ENCODE peak calls at places on chromosome 12, in seven cellular contexts. One of them, this sample, is unnamed.

GRCh38 chr12:47705571-47706425 is at the start of gene RPAP3:
- DNase-seq in progenitor cell of endocrine pancreas: peak
- DNase-seq in ascending aorta: peak
- DNase-seq in esophagus squamous epithelium: peak
- DNase-seq in A549: peak
- DNase-seq in HepG2: peak
- DNase-seq in mesothelial cell of epicardium: peak
- DNase-seq in this sample: peak

GRCh38 chr12:76310110-76310509 is 38.1 kb downstream of the BBS10 start:
- DNase-seq in progenitor cell of endocrine pancreas: no peak
- DNase-seq in ascending aorta: no peak
- DNase-seq in esophagus squamous epithelium: no peak
- DNase-seq in A549: peak
- DNase-seq in HepG2: no peak
- DNase-seq in mesothelial cell of epicardium: no peak
- DNase-seq in this sample: no peak

GRCh38 chr12:75526655-75527511 is 15.5 kb upstream of the KRR1 start:
- DNase-seq in progenitor cell of endocrine pancreas: no peak
- DNase-seq in ascending aorta: no peak
- DNase-seq in esophagus squamous epithelium: no peak
- DNase-seq in A549: peak
- DNase-seq in HepG2: peak
- DNase-seq in mesothelial cell of epicardium: no peak
- DNase-seq in this sample: no peak

GRCh38 chr12:116202940-116203339 is 74.6 kb downstream of the MED13L start:
- DNase-seq in progenitor cell of endocrine pancreas: no peak
- DNase-seq in ascending aorta: no peak
- DNase-seq in esophagus squamous epithelium: no peak
- DNase-seq in A549: no peak
- DNase-seq in HepG2: no peak
- DNase-seq in mesothelial cell of epicardium: no peak
- DNase-seq in this sample: no peak

GRCh38 chr12:88362439-88362838 is 217.8 kb downstream of the KITLG start:
- DNase-seq in progenitor cell of endocrine pancreas: no peak
- DNase-seq in ascending aorta: no peak
- DNase-seq in esophagus squamous epithelium: no peak
- DNase-seq in A549: no peak
- DNase-seq in HepG2: no peak
- DNase-seq in mesothelial cell of epicardium: no peak
- DNase-seq in this sample: no peak

GRCh38 chr12:51415931-51416330 is 8.7 kb upstream of the SLC4A8 start:
- DNase-seq in progenitor cell of endocrine pancreas: no peak
- DNase-seq in ascending aorta: no peak
- DNase-seq in esophagus squamous epithelium: no peak
- DNase-seq in A549: no peak
- DNase-seq in HepG2: no peak
- DNase-seq in mesothelial cell of epicardium: no peak
- DNase-seq in this sample: no peak

GRCh38 chr12:47458273-47458672 is 247.6 kb downstream of the RPAP3 start:
- DNase-seq in progenitor cell of endocrine pancreas: no peak
- DNase-seq in ascending aorta: no peak
- DNase-seq in esophagus squamous epithelium: no peak
- DNase-seq in A549: peak
- DNase-seq in HepG2: peak
- DNase-seq in mesothelial cell of epicardium: no peak
- DNase-seq in this sample: no peak

GRCh38 chr12:120110550-120111501 is 5.7 kb downstream of the RAB35 start:
- DNase-seq in progenitor cell of endocrine pancreas: no peak
- DNase-seq in ascending aorta: peak
- DNase-seq in esophagus squamous epithelium: peak
- DNase-seq in A549: no peak
- DNase-seq in HepG2: no peak
- DNase-seq in mesothelial cell of epicardium: no peak
- DNase-seq in this sample: peak

GRCh38 chr12:103930787-103931536 is 752 bp downstream of the HSP90B1 start:
- DNase-seq in progenitor cell of endocrine pancreas: no peak
- DNase-seq in ascending aorta: no peak
- DNase-seq in esophagus squamous epithelium: no peak
- DNase-seq in A549: no peak
- DNase-seq in HepG2: peak
- DNase-seq in mesothelial cell of epicardium: no peak
- DNase-seq in this sample: peak

GRCh38 chr12:20154060-20154459 is 214.3 kb upstream of the PDE3A start:
- DNase-seq in progenitor cell of endocrine pancreas: no peak
- DNase-seq in ascending aorta: no peak
- DNase-seq in esophagus squamous epithelium: no peak
- DNase-seq in A549: no peak
- DNase-seq in HepG2: no peak
- DNase-seq in mesothelial cell of epicardium: no peak
- DNase-seq in this sample: no peak

GRCh38 chr12:20946732-20947131 is 136.2 kb downstream of the SLCO1B3 start:
- DNase-seq in progenitor cell of endocrine pancreas: no peak
- DNase-seq in ascending aorta: no peak
- DNase-seq in esophagus squamous epithelium: no peak
- DNase-seq in A549: no peak
- DNase-seq in HepG2: peak
- DNase-seq in mesothelial cell of epicardium: no peak
- DNase-seq in this sample: no peak

GRCh38 chr12:103901518-103902173 is 28.6 kb upstream of the HSP90B1 start:
- DNase-seq in progenitor cell of endocrine pancreas: no peak
- DNase-seq in ascending aorta: no peak
- DNase-seq in esophagus squamous epithelium: no peak
- DNase-seq in A549: no peak
- DNase-seq in HepG2: no peak
- DNase-seq in mesothelial cell of epicardium: no peak
- DNase-seq in this sample: no peak

GRCh38 chr12:128269108-128269713 is 2.2 kb downstream of the TMEM132C start:
- DNase-seq in progenitor cell of endocrine pancreas: no peak
- DNase-seq in ascending aorta: no peak
- DNase-seq in esophagus squamous epithelium: no peak
- DNase-seq in A549: no peak
- DNase-seq in HepG2: no peak
- DNase-seq in mesothelial cell of epicardium: no peak
- DNase-seq in this sample: no peak

GRCh38 chr12:12835378-12836145 is 22.4 kb downstream of the DDX47 start:
- DNase-seq in progenitor cell of endocrine pancreas: no peak
- DNase-seq in ascending aorta: no peak
- DNase-seq in esophagus squamous epithelium: no peak
- DNase-seq in A549: peak
- DNase-seq in HepG2: no peak
- DNase-seq in mesothelial cell of epicardium: no peak
- DNase-seq in this sample: no peak

GRCh38 chr12:86134571-86134970 is 121.6 kb downstream of the MGAT4C start:
- DNase-seq in progenitor cell of endocrine pancreas: no peak
- DNase-seq in ascending aorta: no peak
- DNase-seq in esophagus squamous epithelium: no peak
- DNase-seq in A549: no peak
- DNase-seq in HepG2: no peak
- DNase-seq in mesothelial cell of epicardium: no peak
- DNase-seq in this sample: no peak

GRCh38 chr12:72285861-72286260 is 13.7 kb downstream of the TRHDE start:
- DNase-seq in progenitor cell of endocrine pancreas: no peak
- DNase-seq in ascending aorta: no peak
- DNase-seq in esophagus squamous epithelium: no peak
- DNase-seq in A549: no peak
- DNase-seq in HepG2: no peak
- DNase-seq in mesothelial cell of epicardium: no peak
- DNase-seq in this sample: no peak

DNA sequence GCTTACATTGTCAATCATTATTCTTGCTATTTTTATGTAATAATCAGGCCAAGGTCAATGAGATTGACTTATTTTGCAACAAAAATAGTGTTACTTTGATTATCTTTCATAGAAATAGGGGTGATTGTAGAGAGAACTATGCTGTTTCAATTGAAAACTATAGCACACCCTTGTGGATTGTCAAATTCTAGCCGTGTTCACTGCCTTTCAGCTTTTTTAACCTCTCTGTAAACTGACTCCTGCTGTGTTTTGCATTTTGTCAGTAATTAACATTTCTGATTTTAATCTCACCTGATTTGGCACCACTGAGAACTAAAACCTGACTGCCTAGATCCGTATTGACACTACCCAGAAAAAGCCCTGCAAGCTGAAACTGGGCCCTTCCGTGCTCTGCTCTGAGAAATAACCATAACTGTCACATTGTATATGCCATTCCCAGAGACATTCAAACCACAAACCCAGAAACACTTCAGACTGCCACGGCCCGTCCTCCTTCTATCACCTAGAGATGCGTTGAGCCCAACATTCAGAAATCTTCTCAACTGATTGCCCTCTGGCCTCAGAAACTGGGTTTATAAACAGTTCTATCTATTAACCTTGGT is 26.6 kb upstream of the ETV6 start:
- DNase-seq in progenitor cell of endocrine pancreas: no peak
- DNase-seq in ascending aorta: no peak
- DNase-seq in esophagus squamous epithelium: no peak
- DNase-seq in A549: no peak
- DNase-seq in HepG2: no peak
- DNase-seq in mesothelial cell of epicardium: no peak
- DNase-seq in this sample: no peak
- TF ChIP-seq CTCF in progenitor cell of endocrine pancreas: peak
- TF ChIP-seq CTCF in ascending aorta: no peak
- TF ChIP-seq CTCF in esophagus squamous epithelium: peak
- TF ChIP-seq CTCF in A549: no peak
- TF ChIP-seq CTCF in HepG2: peak
- TF ChIP-seq CTCF in mesothelial cell of epicardium: no peak
- TF ChIP-seq CTCF in this sample: no peak

GRCh38 chr12:65106948-65107347 is 14.2 kb downstream of the WIF1 start:
- DNase-seq in progenitor cell of endocrine pancreas: no peak
- DNase-seq in ascending aorta: no peak
- DNase-seq in esophagus squamous epithelium: no peak
- DNase-seq in A549: peak
- DNase-seq in HepG2: no peak
- DNase-seq in mesothelial cell of epicardium: no peak
- DNase-seq in this sample: no peak
- TF ChIP-seq CTCF in progenitor cell of endocrine pancreas: peak
- TF ChIP-seq CTCF in ascending aorta: no peak
- TF ChIP-seq CTCF in esophagus squamous epithelium: peak
- TF ChIP-seq CTCF in A549: peak
- TF ChIP-seq CTCF in HepG2: peak
- TF ChIP-seq CTCF in mesothelial cell of epicardium: no peak
- TF ChIP-seq CTCF in this sample: no peak

DNA sequence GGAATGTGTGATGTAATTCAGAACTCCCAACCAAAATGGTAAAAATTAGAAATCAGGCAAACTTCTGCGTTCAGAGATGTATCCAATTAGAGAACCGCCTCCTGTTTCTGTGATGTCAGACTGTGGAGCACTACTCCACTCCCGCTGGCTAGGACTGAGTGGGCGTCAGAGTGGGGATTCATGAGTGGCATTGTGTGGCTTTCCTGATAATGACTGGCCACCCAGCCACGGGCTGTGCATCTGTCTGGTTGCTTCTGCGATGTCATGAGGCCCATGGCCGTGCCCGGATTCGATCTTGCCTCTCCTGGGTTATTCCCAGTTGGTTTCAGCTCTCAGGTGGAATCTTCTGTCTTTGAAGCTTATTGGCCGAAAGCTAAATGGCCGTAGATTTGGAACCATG is 87.1 kb upstream of the KCNA1 start:
- DNase-seq in progenitor cell of endocrine pancreas: no peak
- DNase-seq in ascending aorta: no peak
- DNase-seq in esophagus squamous epithelium: no peak
- DNase-seq in A549: no peak
- DNase-seq in HepG2: no peak
- DNase-seq in mesothelial cell of epicardium: no peak
- DNase-seq in this sample: no peak
- TF ChIP-seq CTCF in progenitor cell of endocrine pancreas: no peak
- TF ChIP-seq CTCF in ascending aorta: no peak
- TF ChIP-seq CTCF in esophagus squamous epithelium: no peak
- TF ChIP-seq CTCF in A549: no peak
- TF ChIP-seq CTCF in HepG2: no peak
- TF ChIP-seq CTCF in mesothelial cell of epicardium: no peak
- TF ChIP-seq CTCF in this sample: no peak

DNA sequence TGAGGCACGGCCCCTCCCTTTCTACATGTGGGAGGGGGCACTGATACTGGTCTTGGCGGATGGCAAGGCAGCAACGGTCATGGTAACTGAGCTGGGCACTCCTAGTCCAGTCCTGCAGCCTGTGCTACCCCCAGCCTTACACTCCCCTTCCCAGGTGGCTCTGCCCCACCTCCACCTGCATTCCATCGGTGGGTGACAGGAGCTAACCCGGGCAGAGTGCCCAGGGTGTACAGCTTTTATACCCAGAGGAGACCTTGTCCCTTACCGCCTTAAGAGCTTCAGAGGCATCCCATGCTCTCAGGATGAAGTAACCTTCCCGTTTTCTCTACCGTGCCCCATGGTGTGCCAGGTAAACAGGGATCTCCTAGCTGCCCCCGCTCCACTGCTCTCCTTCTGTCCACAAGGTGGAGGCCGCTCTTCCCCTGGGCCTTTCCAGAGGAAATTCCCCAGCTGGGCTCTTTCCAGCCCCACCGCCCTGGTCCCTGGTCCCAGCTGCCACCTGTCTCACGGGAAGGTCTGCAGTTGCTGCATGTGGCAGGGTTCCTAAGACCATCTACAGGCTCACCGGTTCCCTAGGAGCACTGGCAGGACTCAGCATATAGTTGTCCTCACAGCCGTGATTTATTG is 20.5 kb downstream of the BRI3BP start:
- DNase-seq in progenitor cell of endocrine pancreas: no peak
- DNase-seq in ascending aorta: no peak
- DNase-seq in esophagus squamous epithelium: no peak
- DNase-seq in A549: no peak
- DNase-seq in HepG2: no peak
- DNase-seq in mesothelial cell of epicardium: no peak
- DNase-seq in this sample: no peak
- TF ChIP-seq CTCF in progenitor cell of endocrine pancreas: no peak
- TF ChIP-seq CTCF in ascending aorta: no peak
- TF ChIP-seq CTCF in esophagus squamous epithelium: no peak
- TF ChIP-seq CTCF in A549: no peak
- TF ChIP-seq CTCF in HepG2: no peak
- TF ChIP-seq CTCF in mesothelial cell of epicardium: no peak
- TF ChIP-seq CTCF in this sample: no peak

This sample was measured in natural killer cell.